ENCODE peak calls at places on chromosomes 4 and X, in four cellular contexts. F is Caco-2, P is BE2C, N is upper lobe of right lung. W is an unnamed sample.

GRCh38 chr4:144787365-144788263 is 141.7 kb downstream of the HHIP start:
- DNase-seq in F (no peak), P (no peak), N (no peak), W (no peak)

GRCh38 chrX:151701071-151701470 is 5.8 kb downstream of the PRRG3 start:
- DNase-seq in F (no peak), P (no peak), N (no peak), W (no peak)

GRCh38 chr4:175453456-175453855 is 358.6 kb downstream of the GPM6A start:
- DNase-seq in F (no peak), P (peak), N (no peak), W (no peak)

GRCh38 chrX:115337735-115338134 is 48.2 kb downstream of the LUZP4 start:
- DNase-seq in F (no peak), P (no peak), N (no peak), W (no peak)

GRCh38 chr4:28916585-28916984 is 1803.6 kb upstream of the PCDH7 start:
- DNase-seq in F (no peak), P (no peak), N (no peak), W (no peak)

GRCh38 chrX:153214934-153215333 is 35.9 kb downstream of the MAGEA1 start:
- DNase-seq in F (no peak), P (no peak), N (no peak), W (no peak)

GRCh38 chr4:19130836-19131235 is 1109.3 kb upstream of the LCORL start:
- DNase-seq in F (no peak), P (no peak), N (no peak), W (no peak)

GRCh38 chrX:70806081-70806480 is 102.4 kb downstream of the TEX11 start:
- DNase-seq in F (no peak), P (no peak), N (no peak), W (no peak)

GRCh38 chr4:57151481-57151880 is 41.3 kb upstream of the IGFBP7 start:
- DNase-seq in F (no peak), P (no peak), N (no peak), W (peak)

GRCh38 chr4:155809835-155810234 is 51.0 kb downstream of the GUCY1B1 start:
- DNase-seq in F (no peak), P (no peak), N (no peak), W (no peak)

GRCh38 chrX:143648705-143649104 is 12.8 kb upstream of the SLITRK4 start:
- DNase-seq in F (no peak), P (no peak), N (no peak), W (peak)

GRCh38 chr4:46329118-46329976 is 60.6 kb downstream of the GABRA2 start:
- DNase-seq in F (peak), P (peak), N (no peak), W (peak)

GRCh38 chr4:84690481-84690880 is 107.6 kb downstream of the CDS1 start:
- DNase-seq in F (no peak), P (no peak), N (no peak), W (no peak)

GRCh38 chrX:110286126-110286525 is 31.8 kb downstream of the AMMECR1 start:
- DNase-seq in F (no peak), P (no peak), N (no peak), W (peak)

GRCh38 chr4:137417676-137418075 is 114.6 kb downstream of the PCDH18 start:
- DNase-seq in F (no peak), P (no peak), N (no peak), W (no peak)

GRCh38 chr4:139009702-139010101 is 5.9 kb upstream of the NOCT start:
- DNase-seq in F (no peak), P (no peak), N (no peak), W (no peak)

GRCh38 chrX:33987458-33987857 is 144.7 kb downstream of the FAM47A start:
- DNase-seq in F (no peak), P (no peak), N (no peak), W (no peak)

GRCh38 chr4:184097240-184097619 is 120.4 kb downstream of the ENPP6 start:
- DNase-seq in F (no peak), P (no peak), N (peak), W (no peak)

GRCh38 chr4:14856076-14856926 is 146.0 kb upstream of the CPEB2 start:
- DNase-seq in F (no peak), P (no peak), N (no peak), W (peak)

GRCh38 chr4:111639876-111640275 is 505.4 kb upstream of the FAM241A start:
- DNase-seq in F (no peak), P (no peak), N (no peak), W (no peak)

GRCh38 chr4:148052448-148052847 is 320.6 kb downstream of the ARHGAP10 start:
- DNase-seq in F (no peak), P (no peak), N (no peak), W (no peak)

GRCh38 chrX:9378980-9379696 is 85.7 kb upstream of the TBL1X start:
- DNase-seq in F (no peak), P (peak), N (no peak), W (peak)

GRCh38 chr4:102042843-102043802 is 252.6 kb downstream of the BANK1 start:
- DNase-seq in F (no peak), P (no peak), N (no peak), W (no peak)

GRCh38 chr4:125951275-125951887 is 636.6 kb downstream of the FAT4 start:
- DNase-seq in F (no peak), P (no peak), N (no peak), W (no peak)

GRCh38 chr4:121192013-121192412 is 27.9 kb upstream of the TNIP3 start:
- DNase-seq in F (no peak), P (no peak), N (no peak), W (no peak)

GRCh38 chrX:136546369-136546768 is 14.4 kb downstream of the VGLL1 start:
- DNase-seq in F (no peak), P (no peak), N (no peak), W (no peak)

GRCh38 chr4:105923507-105924238 is 28.4 kb downstream of the NPNT start:
- DNase-seq in F (peak), P (no peak), N (no peak), W (no peak)

GRCh38 chr4:158068063-158068462 is 104.8 kb downstream of the GASK1B start:
- DNase-seq in F (no peak), P (no peak), N (no peak), W (no peak)

GRCh38 chrX:15973299-15973698 is 118.7 kb upstream of the AP1S2 start:
- DNase-seq in F (peak), P (peak), N (no peak), W (no peak)

GRCh38 chrX:124087000-124087746 is 125.7 kb downstream of the STAG2 start:
- DNase-seq in F (no peak), P (no peak), N (no peak), W (no peak)

GRCh38 chrX:45803383-45803921 is 602.8 kb upstream of the DIPK2B start:
- DNase-seq in F (no peak), P (no peak), N (no peak), W (peak)

GRCh38 chrX:45806410-45807121 is 605.9 kb upstream of the DIPK2B start:
- DNase-seq in F (peak), P (no peak), N (no peak), W (no peak)

GRCh38 chrX:45811307-45811706 is 610.6 kb upstream of the DIPK2B start:
- DNase-seq in F (no peak), P (no peak), N (no peak), W (no peak)

GRCh38 chrX:45807572-45808425 is 607.1 kb upstream of the DIPK2B start:
- DNase-seq in F (no peak), P (no peak), N (no peak), W (no peak)
- H3K4me3 ChIP-seq in F (no peak), P (no peak), N (peak), W (no peak)

GRCh38 chr4:88659061-88659889 is 38.4 kb downstream of the NAP1L5 start:
- DNase-seq in F (peak), P (peak), N (no peak), W (peak)
- TF ChIP-seq CTCF in F (peak), P (peak), N (peak), W (peak)

GRCh38 chrX:48465336-48465933 is 4.6 kb downstream of the SLC38A5 start:
- DNase-seq in F (no peak), P (no peak), N (no peak), W (no peak)
- H3K4me3 ChIP-seq in F (no peak), P (no peak), N (peak), W (no peak)

DNA sequence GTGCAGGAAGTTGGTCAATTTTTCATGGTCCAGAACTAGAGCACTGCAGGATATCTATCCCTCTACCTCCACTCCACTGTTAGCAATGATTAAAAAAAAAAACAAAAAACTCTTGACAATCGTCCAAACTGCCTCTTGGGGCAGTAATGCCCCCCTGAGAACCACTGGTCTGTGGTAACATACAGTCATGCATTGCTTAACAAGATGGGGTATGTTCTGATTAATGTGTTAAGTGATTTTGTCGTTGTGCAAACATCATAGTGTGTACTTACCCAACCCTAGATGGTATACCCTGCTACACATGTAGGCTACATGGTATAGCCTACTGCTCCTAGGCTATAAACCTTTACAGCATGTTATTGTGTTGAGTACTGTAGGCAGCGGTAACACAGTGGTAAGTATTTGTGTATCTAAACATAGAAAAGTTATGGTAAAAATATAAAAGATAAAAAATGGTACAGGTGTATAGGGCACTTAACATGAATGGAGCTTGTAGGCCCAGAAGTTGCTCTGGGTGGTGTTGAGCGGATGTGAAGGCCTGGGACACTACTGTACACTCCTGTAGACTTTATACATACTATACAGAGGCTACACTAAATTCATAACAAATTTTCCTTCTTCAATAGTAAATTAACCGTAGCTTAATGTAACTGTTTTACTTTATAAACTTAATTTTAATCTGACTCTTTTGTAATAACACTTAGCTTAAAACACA is 34.1 kb downstream of the ART3 start:
- DNase-seq in F (no peak), P (peak), N (no peak), W (no peak)
- TF ChIP-seq CTCF in F (peak), P (peak), N (no peak), W (no peak)

DNA sequence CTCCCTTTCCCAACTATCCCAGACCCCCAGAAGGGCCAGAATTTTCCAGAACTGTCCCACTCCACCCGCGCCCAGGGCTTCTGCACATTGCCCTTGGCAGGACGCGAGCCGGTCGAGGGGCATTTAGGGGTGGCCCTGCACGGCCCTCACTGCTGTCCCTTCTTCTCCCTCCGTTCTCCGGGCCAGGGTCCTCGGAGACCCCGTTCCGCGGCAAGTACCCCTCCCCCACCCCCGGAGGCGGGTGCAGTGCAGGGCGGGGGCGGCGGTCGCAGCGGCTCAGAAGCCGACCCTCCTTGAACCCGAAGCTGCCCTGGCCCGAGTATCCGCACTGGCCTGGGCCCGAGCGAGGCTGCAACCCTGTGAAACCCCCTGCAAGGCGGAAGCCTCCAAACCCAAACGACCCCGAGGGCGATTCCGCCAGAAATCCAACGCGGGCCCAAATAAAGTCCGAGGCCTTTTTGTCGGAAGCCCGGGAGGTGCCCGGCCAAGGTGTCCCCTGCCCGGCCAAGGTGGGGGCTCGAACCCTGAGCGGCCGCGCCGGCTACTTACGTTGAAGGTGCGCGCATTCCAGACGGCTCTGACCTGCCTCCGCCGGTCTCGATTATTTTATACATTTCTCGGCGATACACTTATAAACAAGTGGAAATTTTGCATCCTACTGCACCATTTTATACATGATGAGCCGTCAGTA is 53.2 kb upstream of the TMEM33 start:
- DNase-seq in F (no peak), P (peak), N (no peak), W (peak)
- H3K4me3 ChIP-seq in F (no peak), P (peak), N (peak), W (peak)

W was measured in PC-9.